ENCODE peak calls at places on chromosomes 4 and X, in six cellular contexts. One of them, this sample, is unnamed.
A peak's percentile ranks its signal among the peaks of the same experiment; 100 is the strongest.

GRCh38 chr4:20431422-20432014 is 179.8 kb downstream of the SLIT2 start:
- DNase-seq in hepatic stellate cell: no peak
- DNase-seq in ovary: no peak
- DNase-seq in bronchial epithelial cell: no peak
- DNase-seq in NCI-H1105 treated with DMSO at 0.1 percent for 48 hours: no peak
- DNase-seq in T-helper 9 cell: no peak
- DNase-seq in this sample: peak; percentile 37

GRCh38 chrX:24775891-24776290 is 82.2 kb downstream of the POLA1 start:
- DNase-seq in hepatic stellate cell: no peak
- DNase-seq in ovary: no peak
- DNase-seq in bronchial epithelial cell: no peak
- DNase-seq in NCI-H1105 treated with DMSO at 0.1 percent for 48 hours: no peak
- DNase-seq in T-helper 9 cell: no peak
- DNase-seq in this sample: no peak

GRCh38 chr4:76061977-76062376 is 12.5 kb upstream of the ART3 start:
- DNase-seq in hepatic stellate cell: no peak
- DNase-seq in ovary: no peak
- DNase-seq in bronchial epithelial cell: no peak
- DNase-seq in NCI-H1105 treated with DMSO at 0.1 percent for 48 hours: no peak
- DNase-seq in T-helper 9 cell: no peak
- DNase-seq in this sample: no peak

GRCh38 chrX:120790118-120790517 is 85.5 kb downstream of the CT47B1 start:
- DNase-seq in hepatic stellate cell: peak; percentile 45
- DNase-seq in ovary: peak; percentile 27
- DNase-seq in bronchial epithelial cell: peak; percentile 55
- DNase-seq in NCI-H1105 treated with DMSO at 0.1 percent for 48 hours: peak; percentile 57
- DNase-seq in T-helper 9 cell: no peak
- DNase-seq in this sample: peak; percentile 51

GRCh38 chr4:141045848-141046247 is 87.4 kb downstream of the RNF150 start:
- DNase-seq in hepatic stellate cell: no peak
- DNase-seq in ovary: no peak
- DNase-seq in bronchial epithelial cell: no peak
- DNase-seq in NCI-H1105 treated with DMSO at 0.1 percent for 48 hours: no peak
- DNase-seq in T-helper 9 cell: no peak
- DNase-seq in this sample: no peak

GRCh38 chr4:183600189-183600685 is 58.7 kb downstream of the RWDD4 start:
- DNase-seq in hepatic stellate cell: no peak
- DNase-seq in ovary: no peak
- DNase-seq in bronchial epithelial cell: no peak
- DNase-seq in NCI-H1105 treated with DMSO at 0.1 percent for 48 hours: no peak
- DNase-seq in T-helper 9 cell: peak; percentile 5
- DNase-seq in this sample: no peak

GRCh38 chr4:113951263-113951662 is 28.2 kb downstream of the ARSJ start:
- DNase-seq in hepatic stellate cell: no peak
- DNase-seq in ovary: peak; percentile 17
- DNase-seq in bronchial epithelial cell: peak; percentile 8
- DNase-seq in NCI-H1105 treated with DMSO at 0.1 percent for 48 hours: no peak
- DNase-seq in T-helper 9 cell: no peak
- DNase-seq in this sample: peak; percentile 29

GRCh38 chr4:8539661-8540060 is 40.5 kb upstream of the GPR78 start:
- DNase-seq in hepatic stellate cell: no peak
- DNase-seq in ovary: peak; percentile 7
- DNase-seq in bronchial epithelial cell: no peak
- DNase-seq in NCI-H1105 treated with DMSO at 0.1 percent for 48 hours: no peak
- DNase-seq in T-helper 9 cell: no peak
- DNase-seq in this sample: no peak

GRCh38 chr4:158750379-158750778 is 18.4 kb upstream of the FNIP2 start:
- DNase-seq in hepatic stellate cell: peak; percentile 88
- DNase-seq in ovary: no peak
- DNase-seq in bronchial epithelial cell: no peak
- DNase-seq in NCI-H1105 treated with DMSO at 0.1 percent for 48 hours: no peak
- DNase-seq in T-helper 9 cell: no peak
- DNase-seq in this sample: no peak

GRCh38 chr4:27819261-27819660 is 958.6 kb downstream of the STIM2 start:
- DNase-seq in hepatic stellate cell: no peak
- DNase-seq in ovary: no peak
- DNase-seq in bronchial epithelial cell: no peak
- DNase-seq in NCI-H1105 treated with DMSO at 0.1 percent for 48 hours: no peak
- DNase-seq in T-helper 9 cell: no peak
- DNase-seq in this sample: no peak

GRCh38 chr4:88106205-88106604 is 52.2 kb downstream of the ABCG2 start:
- DNase-seq in hepatic stellate cell: no peak
- DNase-seq in ovary: no peak
- DNase-seq in bronchial epithelial cell: peak; percentile 92
- DNase-seq in NCI-H1105 treated with DMSO at 0.1 percent for 48 hours: no peak
- DNase-seq in T-helper 9 cell: no peak
- DNase-seq in this sample: no peak

GRCh38 chr4:23235613-23236390 is 543.1 kb downstream of the GBA3 start:
- DNase-seq in hepatic stellate cell: no peak
- DNase-seq in ovary: no peak
- DNase-seq in bronchial epithelial cell: no peak
- DNase-seq in NCI-H1105 treated with DMSO at 0.1 percent for 48 hours: no peak
- DNase-seq in T-helper 9 cell: no peak
- DNase-seq in this sample: no peak

GRCh38 chr4:68498413-68499007 is 51.2 kb downstream of the TMPRSS11E start:
- DNase-seq in hepatic stellate cell: peak; percentile 5
- DNase-seq in ovary: peak; percentile 33
- DNase-seq in bronchial epithelial cell: peak; percentile 63
- DNase-seq in NCI-H1105 treated with DMSO at 0.1 percent for 48 hours: peak; percentile 42
- DNase-seq in T-helper 9 cell: peak; percentile 34
- DNase-seq in this sample: no peak

GRCh38 chrX:144896323-144896722 is 351.0 kb upstream of the SPANXN1 start:
- DNase-seq in hepatic stellate cell: no peak
- DNase-seq in ovary: no peak
- DNase-seq in bronchial epithelial cell: peak; percentile 0
- DNase-seq in NCI-H1105 treated with DMSO at 0.1 percent for 48 hours: peak; percentile 18
- DNase-seq in T-helper 9 cell: no peak
- DNase-seq in this sample: no peak

GRCh38 chrX:38893441-38893840 is 92.2 kb downstream of the MID1IP1 start:
- DNase-seq in hepatic stellate cell: no peak
- DNase-seq in ovary: no peak
- DNase-seq in bronchial epithelial cell: no peak
- DNase-seq in NCI-H1105 treated with DMSO at 0.1 percent for 48 hours: no peak
- DNase-seq in T-helper 9 cell: no peak
- DNase-seq in this sample: no peak

GRCh38 chr4:126794363-126794762 is 838.4 kb upstream of the INTU start:
- DNase-seq in hepatic stellate cell: no peak
- DNase-seq in ovary: no peak
- DNase-seq in bronchial epithelial cell: peak; percentile 94
- DNase-seq in NCI-H1105 treated with DMSO at 0.1 percent for 48 hours: no peak
- DNase-seq in T-helper 9 cell: no peak
- DNase-seq in this sample: no peak

GRCh38 chr4:118034061-118034785 is at the start of gene NDST3:
- DNase-seq in hepatic stellate cell: peak; percentile 21
- DNase-seq in ovary: no peak
- DNase-seq in bronchial epithelial cell: peak; percentile 53
- DNase-seq in NCI-H1105 treated with DMSO at 0.1 percent for 48 hours: peak; percentile 77
- DNase-seq in T-helper 9 cell: no peak
- DNase-seq in this sample: peak; percentile 18

GRCh38 chr4:175789632-175790031 is 22.4 kb downstream of the GPM6A start:
- DNase-seq in hepatic stellate cell: no peak
- DNase-seq in ovary: no peak
- DNase-seq in bronchial epithelial cell: no peak
- DNase-seq in NCI-H1105 treated with DMSO at 0.1 percent for 48 hours: no peak
- DNase-seq in T-helper 9 cell: no peak
- DNase-seq in this sample: no peak

GRCh38 chr4:174983128-174983750 is 65.1 kb downstream of the ADAM29 start:
- DNase-seq in hepatic stellate cell: no peak
- DNase-seq in ovary: no peak
- DNase-seq in bronchial epithelial cell: no peak
- DNase-seq in NCI-H1105 treated with DMSO at 0.1 percent for 48 hours: no peak
- DNase-seq in T-helper 9 cell: no peak
- DNase-seq in this sample: no peak

GRCh38 chrX:19889582-19890342 is 2.4 kb upstream of the SH3KBP1 start:
- DNase-seq in hepatic stellate cell: no peak
- DNase-seq in ovary: peak; percentile 37
- DNase-seq in bronchial epithelial cell: peak; percentile 68
- DNase-seq in NCI-H1105 treated with DMSO at 0.1 percent for 48 hours: no peak
- DNase-seq in T-helper 9 cell: peak; percentile 30
- DNase-seq in this sample: peak; percentile 40

GRCh38 chrX:11458175-11458574 is 165.0 kb downstream of the AMELX start:
- DNase-seq in hepatic stellate cell: no peak
- DNase-seq in ovary: no peak
- DNase-seq in bronchial epithelial cell: no peak
- DNase-seq in NCI-H1105 treated with DMSO at 0.1 percent for 48 hours: no peak
- DNase-seq in T-helper 9 cell: no peak
- DNase-seq in this sample: no peak

GRCh38 chr4:177728361-177729152 is 286.3 kb upstream of the AGA start:
- DNase-seq in hepatic stellate cell: no peak
- DNase-seq in ovary: no peak
- DNase-seq in bronchial epithelial cell: peak; percentile 80
- DNase-seq in NCI-H1105 treated with DMSO at 0.1 percent for 48 hours: no peak
- DNase-seq in T-helper 9 cell: no peak
- DNase-seq in this sample: no peak

GRCh38 chr4:9984621-9985020 is 36.7 kb downstream of the SLC2A9 start:
- DNase-seq in hepatic stellate cell: no peak
- DNase-seq in ovary: no peak
- DNase-seq in bronchial epithelial cell: no peak
- DNase-seq in NCI-H1105 treated with DMSO at 0.1 percent for 48 hours: no peak
- DNase-seq in T-helper 9 cell: no peak
- DNase-seq in this sample: no peak

GRCh38 chr4:7821245-7822165 is 118.2 kb downstream of the AFAP1 start:
- DNase-seq in hepatic stellate cell: no peak
- DNase-seq in ovary: no peak
- DNase-seq in bronchial epithelial cell: no peak
- DNase-seq in NCI-H1105 treated with DMSO at 0.1 percent for 48 hours: no peak
- DNase-seq in T-helper 9 cell: no peak
- DNase-seq in this sample: no peak

GRCh38 chr4:83993774-83994173 is 457.9 kb downstream of the GPAT3 start:
- DNase-seq in hepatic stellate cell: no peak
- DNase-seq in ovary: no peak
- DNase-seq in bronchial epithelial cell: no peak
- DNase-seq in NCI-H1105 treated with DMSO at 0.1 percent for 48 hours: no peak
- DNase-seq in T-helper 9 cell: no peak
- DNase-seq in this sample: no peak

GRCh38 chr4:26410385-26411293 is 79.6 kb downstream of the CCKAR start:
- DNase-seq in hepatic stellate cell: peak; percentile 18
- DNase-seq in ovary: no peak
- DNase-seq in bronchial epithelial cell: peak; percentile 52
- DNase-seq in NCI-H1105 treated with DMSO at 0.1 percent for 48 hours: peak; percentile 31
- DNase-seq in T-helper 9 cell: peak; percentile 4
- DNase-seq in this sample: no peak

GRCh38 chr4:67288964-67289363 is 256.3 kb downstream of the CENPC start:
- DNase-seq in hepatic stellate cell: no peak
- DNase-seq in ovary: no peak
- DNase-seq in bronchial epithelial cell: peak; percentile 3
- DNase-seq in NCI-H1105 treated with DMSO at 0.1 percent for 48 hours: no peak
- DNase-seq in T-helper 9 cell: no peak
- DNase-seq in this sample: no peak

GRCh38 chr4:167171928-167172327 is 62.4 kb downstream of the SPOCK3 start:
- DNase-seq in hepatic stellate cell: no peak
- DNase-seq in ovary: no peak
- DNase-seq in bronchial epithelial cell: no peak
- DNase-seq in NCI-H1105 treated with DMSO at 0.1 percent for 48 hours: no peak
- DNase-seq in T-helper 9 cell: no peak
- DNase-seq in this sample: no peak

GRCh38 chr4:185512516-185512915 is 22.8 kb downstream of the PDLIM3 start:
- DNase-seq in hepatic stellate cell: peak; percentile 27
- DNase-seq in ovary: no peak
- DNase-seq in bronchial epithelial cell: peak; percentile 78
- DNase-seq in NCI-H1105 treated with DMSO at 0.1 percent for 48 hours: no peak
- DNase-seq in T-helper 9 cell: no peak
- DNase-seq in this sample: no peak